ENCODE peak calls at places on chromosome 19, in eight cellular contexts. R is RKO; L is activated CD4-positive, alpha-beta T cell treated with anti-CD3 and anti-CD28 coated beads, Interleukin-2, amount 50 U/mL, for 1 hour; J is B cell; A is mesothelial cell of epicardium; U is transverse colon; S is AG04450; D is hippocampal formation. Z is an unnamed sample.
A peak's percentile ranks its signal among the peaks of the same experiment; 100 is the strongest.

GRCh38 chr19:46351241-46352041 is 4.6 kb downstream of the PPP5C start:
- DNase-seq in U (peak; percentile 54), J (no peak), S (no peak), R (no peak), L (no peak), A (no peak), D (no peak), Z (no peak)

GRCh38 chr19:3788991-3789778 is 3.0 kb upstream of the MATK start:
- DNase-seq in S (no peak), A (no peak), L (no peak), R (no peak), J (no peak), D (no peak), U (no peak), Z (no peak)

GRCh38 chr19:3683866-3684816 is 16.1 kb downstream of the PIP5K1C start:
- DNase-seq in A (no peak), U (no peak), S (no peak), D (no peak), R (peak; percentile 48), J (peak; percentile 52), L (no peak), Z (no peak)

GRCh38 chr19:38648789-38649304 is 1.4 kb downstream of the ACTN4 start:
- DNase-seq in J (no peak), U (no peak), A (no peak), S (no peak), D (no peak), L (no peak), R (no peak), Z (no peak)

GRCh38 chr19:16062789-16063188 is 13.5 kb upstream of the TPM4 start:
- DNase-seq in S (no peak), D (no peak), U (peak; percentile 78), R (peak; percentile 65), A (no peak), J (peak; percentile 75), L (peak; percentile 72), Z (no peak)

GRCh38 chr19:616276-616675 is 17.1 kb downstream of the POLRMT start:
- DNase-seq in U (no peak), L (no peak), R (no peak), J (no peak), D (no peak), S (no peak), A (no peak), Z (no peak)

GRCh38 chr19:13010038-13010991 is 15.0 kb downstream of the NFIX start:
- DNase-seq in S (no peak), D (no peak), L (no peak), A (no peak), U (no peak), J (no peak), R (no peak), Z (no peak)

GRCh38 chr19:30085394-30085793 is 143.4 kb downstream of the URI1 start:
- DNase-seq in R (peak; percentile 11), U (no peak), J (no peak), S (no peak), D (no peak), L (no peak), A (no peak), Z (no peak)

GRCh38 chr19:39913682-39914333 is 20.6 kb downstream of the FCGBP start:
- DNase-seq in R (no peak), A (no peak), J (no peak), L (no peak), U (peak; percentile 77), S (no peak), D (no peak), Z (no peak)

GRCh38 chr19:4910594-4911273 is 1.4 kb downstream of the UHRF1 start:
- DNase-seq in L (no peak), U (peak; percentile 31), J (no peak), D (peak; percentile 39), R (peak; percentile 73), A (no peak), S (no peak), Z (no peak)

GRCh38 chr19:38527466-38528136 is 90.2 kb downstream of the MAP4K1 start:
- DNase-seq in U (no peak), R (no peak), J (no peak), S (no peak), A (no peak), D (no peak), L (no peak), Z (no peak)

GRCh38 chr19:45919678-45920077 is 5.1 kb upstream of the NANOS2 start:
- DNase-seq in R (no peak), U (no peak), D (peak; percentile 62), L (no peak), J (no peak), A (no peak), S (no peak), Z (no peak)

GRCh38 chr19:11465605-11466004 is 15.2 kb downstream of the ELAVL3 start:
- DNase-seq in U (no peak), J (no peak), D (no peak), L (no peak), A (no peak), R (no peak), S (no peak), Z (no peak)

GRCh38 chr19:2079865-2080301 is 16.2 kb downstream of the MOB3A start:
- DNase-seq in A (no peak), R (no peak), S (no peak), U (no peak), J (peak; percentile 52), D (no peak), L (no peak), Z (no peak)

GRCh38 chr19:57293719-57294118 is 13.4 kb downstream of the ZNF460 start:
- DNase-seq in A (no peak), U (no peak), R (no peak), S (no peak), D (no peak), J (no peak), L (no peak), Z (no peak)

GRCh38 chr19:2014731-2015610 is 543 bp downstream of the BTBD2 start:
- DNase-seq in J (no peak), D (no peak), R (no peak), A (no peak), L (no peak), U (no peak), S (no peak), Z (no peak)

GRCh38 chr19:16025108-16026101 is 50.9 kb upstream of the TPM4 start:
- DNase-seq in A (no peak), R (peak; percentile 87), U (peak; percentile 39), L (no peak), S (peak; percentile 16), D (no peak), J (no peak), Z (no peak)

Z was measured in hypothalamus.